ENCODE peak calls at places on chromosomes 13 and 19, in six cellular contexts. One of them, this sample, is unnamed.

GRCh38 chr13:110874508-110874960 is 40.3 kb downstream of the ANKRD10 start:
- DNase-seq in hippocampal formation: peak
- DNase-seq in NCI-H748 treated with DMSO at 0.1 percent for 48 hours: peak
- DNase-seq in mucosa of descending colon: peak
- DNase-seq in ovary: peak
- DNase-seq in ACHN: peak
- DNase-seq in this sample: peak

GRCh38 chr13:38819596-38819995 is 132.7 kb downstream of the FREM2 start:
- DNase-seq in ovary: no peak
- DNase-seq in hippocampal formation: no peak
- DNase-seq in ACHN: no peak
- DNase-seq in mucosa of descending colon: no peak
- DNase-seq in NCI-H748 treated with DMSO at 0.1 percent for 48 hours: no peak
- DNase-seq in this sample: no peak

GRCh38 chr13:73715114-73715909 is 418.9 kb downstream of the KLF12 start:
- DNase-seq in ovary: no peak
- DNase-seq in mucosa of descending colon: no peak
- DNase-seq in hippocampal formation: no peak
- DNase-seq in ACHN: no peak
- DNase-seq in NCI-H748 treated with DMSO at 0.1 percent for 48 hours: no peak
- DNase-seq in this sample: no peak

GRCh38 chr19:56837492-56837891 is 3.0 kb downstream of the PEG3 start:
- DNase-seq in ACHN: no peak
- DNase-seq in mucosa of descending colon: peak
- DNase-seq in hippocampal formation: peak
- DNase-seq in ovary: peak
- DNase-seq in NCI-H748 treated with DMSO at 0.1 percent for 48 hours: no peak
- DNase-seq in this sample: peak

GRCh38 chr13:113603116-113603710 is 18.7 kb downstream of the TFDP1 start:
- DNase-seq in ACHN: no peak
- DNase-seq in hippocampal formation: no peak
- DNase-seq in NCI-H748 treated with DMSO at 0.1 percent for 48 hours: no peak
- DNase-seq in mucosa of descending colon: no peak
- DNase-seq in ovary: no peak
- DNase-seq in this sample: no peak

GRCh38 chr19:40147693-40148347 is 43.4 kb upstream of the MAP3K10 start:
- DNase-seq in mucosa of descending colon: peak
- DNase-seq in ACHN: peak
- DNase-seq in ovary: no peak
- DNase-seq in NCI-H748 treated with DMSO at 0.1 percent for 48 hours: no peak
- DNase-seq in hippocampal formation: no peak
- DNase-seq in this sample: no peak

GRCh38 chr13:49499889-49500660 is 4.3 kb downstream of the PHF11 start:
- DNase-seq in hippocampal formation: no peak
- DNase-seq in NCI-H748 treated with DMSO at 0.1 percent for 48 hours: no peak
- DNase-seq in ovary: no peak
- DNase-seq in mucosa of descending colon: no peak
- DNase-seq in ACHN: no peak
- DNase-seq in this sample: no peak

GRCh38 chr19:42563352-42564210 is 31.1 kb downstream of the CEACAM8 start:
- DNase-seq in NCI-H748 treated with DMSO at 0.1 percent for 48 hours: peak
- DNase-seq in mucosa of descending colon: no peak
- DNase-seq in hippocampal formation: no peak
- DNase-seq in ovary: no peak
- DNase-seq in ACHN: peak
- DNase-seq in this sample: peak

GRCh38 chr13:108361769-108362168 is 92.3 kb downstream of the TNFSF13B start:
- DNase-seq in mucosa of descending colon: no peak
- DNase-seq in ovary: no peak
- DNase-seq in NCI-H748 treated with DMSO at 0.1 percent for 48 hours: no peak
- DNase-seq in ACHN: no peak
- DNase-seq in hippocampal formation: no peak
- DNase-seq in this sample: no peak

GRCh38 chr13:39783051-39783450 is 127.6 kb downstream of the COG6 start:
- DNase-seq in ovary: no peak
- DNase-seq in mucosa of descending colon: no peak
- DNase-seq in hippocampal formation: no peak
- DNase-seq in NCI-H748 treated with DMSO at 0.1 percent for 48 hours: no peak
- DNase-seq in ACHN: no peak
- DNase-seq in this sample: no peak

GRCh38 chr13:26060366-26060765 is 8.6 kb upstream of the SHISA2 start:
- DNase-seq in ovary: no peak
- DNase-seq in mucosa of descending colon: no peak
- DNase-seq in NCI-H748 treated with DMSO at 0.1 percent for 48 hours: no peak
- DNase-seq in ACHN: no peak
- DNase-seq in hippocampal formation: no peak
- DNase-seq in this sample: no peak

GRCh38 chr13:51041710-51042109 is 69.4 kb downstream of the C13orf42 start:
- DNase-seq in NCI-H748 treated with DMSO at 0.1 percent for 48 hours: no peak
- DNase-seq in ovary: no peak
- DNase-seq in ACHN: no peak
- DNase-seq in mucosa of descending colon: no peak
- DNase-seq in hippocampal formation: no peak
- DNase-seq in this sample: no peak

GRCh38 chr19:10292206-10292788 is 2.5 kb downstream of the ICAM5 start:
- DNase-seq in mucosa of descending colon: peak
- DNase-seq in hippocampal formation: peak
- DNase-seq in NCI-H748 treated with DMSO at 0.1 percent for 48 hours: peak
- DNase-seq in ACHN: peak
- DNase-seq in ovary: peak
- DNase-seq in this sample: peak

GRCh38 chr19:15640904-15641597 is 354 bp downstream of the CYP4F3 start:
- DNase-seq in mucosa of descending colon: peak
- DNase-seq in NCI-H748 treated with DMSO at 0.1 percent for 48 hours: no peak
- DNase-seq in hippocampal formation: no peak
- DNase-seq in ovary: no peak
- DNase-seq in ACHN: no peak
- DNase-seq in this sample: no peak